ENCODE peak calls at places on chromosomes 4 and X, in eight cellular contexts. R is HepG2; Z is effector memory CD4-positive, alpha-beta T cell; Y is NAMALWA; U is fibroblast of lung; D is cardiac fibroblast; G is SW480; J is head of caudate nucleus. A is an unnamed sample.

GRCh38 chrX:101657495-101657894 is 2.2 kb downstream of the ARMCX2 start:
- DNase-seq in G (no peak), U (no peak), R (no peak), Y (no peak), Z (no peak), J (no peak), D (no peak), A (no peak)

GRCh38 chr4:179989975-179990374 is 2253.2 kb upstream of the TENM3 start:
- DNase-seq in R (no peak), J (no peak), Y (peak), D (no peak), U (no peak), G (no peak), Z (no peak), A (peak)

GRCh38 chrX:81120270-81120935 is 81.3 kb downstream of the HMGN5 start:
- DNase-seq in Y (no peak), J (no peak), U (no peak), R (no peak), Z (no peak), D (no peak), G (peak), A (peak)

GRCh38 chr4:40301592-40301991 is 33.5 kb upstream of the CHRNA9 start:
- DNase-seq in R (no peak), U (no peak), Z (peak), Y (peak), D (no peak), G (no peak), J (no peak), A (peak)

GRCh38 chr4:178823673-178824072 is 1381.4 kb upstream of the AGA start:
- DNase-seq in R (no peak), Y (no peak), U (peak), Z (no peak), G (no peak), J (no peak), D (no peak), A (no peak)

GRCh38 chr4:151144329-151145072 is 45.1 kb downstream of the RPS3A start:
- DNase-seq in D (no peak), U (no peak), Z (no peak), J (no peak), R (no peak), G (no peak), Y (no peak), A (no peak)

GRCh38 chr4:184757810-184758209 is 23.9 kb upstream of the CENPU start:
- DNase-seq in Y (no peak), G (no peak), R (no peak), U (no peak), J (no peak), Z (no peak), D (peak), A (no peak)

GRCh38 chrX:9577555-9577954 is 112.7 kb downstream of the TBL1X start:
- DNase-seq in U (no peak), Z (no peak), Y (no peak), R (no peak), J (no peak), D (no peak), G (no peak), A (no peak)

GRCh38 chrX:83336464-83336863 is 171.6 kb upstream of the POU3F4 start:
- DNase-seq in D (no peak), G (no peak), Z (no peak), U (no peak), J (no peak), Y (no peak), R (no peak), A (no peak)

GRCh38 chrX:131778269-131779218 is 234.7 kb downstream of the OR13H1 start:
- DNase-seq in D (no peak), J (no peak), Y (no peak), U (no peak), Z (peak), G (no peak), R (no peak), A (no peak)

GRCh38 chr4:100095729-100096595 is 94.3 kb downstream of the DDIT4L start:
- DNase-seq in J (peak), D (peak), Y (peak), G (peak), Z (peak), R (peak), U (peak), A (peak)

GRCh38 chrX:54640721-54641120 is 110.7 kb downstream of the GNL3L start:
- DNase-seq in J (no peak), Y (no peak), R (peak), G (no peak), D (peak), U (peak), Z (no peak), A (no peak)

GRCh38 chr4:8854866-8855265 is 16.8 kb downstream of the HMX1 start:
- DNase-seq in D (peak), G (peak), Y (no peak), J (peak), R (no peak), U (no peak), Z (no peak), A (no peak)

GRCh38 chrX:107482046-107482445 is 32.6 kb downstream of the FRMPD3 start:
- DNase-seq in Y (no peak), D (no peak), U (no peak), J (no peak), Z (no peak), R (no peak), G (no peak), A (no peak)

GRCh38 chr4:105296672-105297071 is 150.0 kb downstream of the TET2 start:
- DNase-seq in Y (no peak), U (no peak), D (no peak), R (no peak), Z (no peak), G (no peak), J (no peak), A (no peak)

GRCh38 chr4:40576651-40577480 is 52.8 kb downstream of the RBM47 start:
- DNase-seq in G (peak), D (peak), U (peak), J (peak), R (peak), Z (no peak), Y (peak), A (no peak)

GRCh38 chr4:21765810-21766407 is 182.7 kb downstream of the KCNIP4 start:
- DNase-seq in G (peak), J (peak), R (peak), Y (peak), Z (no peak), U (peak), D (peak), A (peak)

GRCh38 chr4:149914521-149915115 is 99.0 kb upstream of the IQCM start:
- DNase-seq in J (no peak), G (peak), Y (peak), U (peak), R (peak), Z (no peak), D (peak), A (peak)

GRCh38 chr4:33625762-33626161 is 2618.6 kb downstream of the ARAP2 start:
- DNase-seq in G (no peak), Z (no peak), J (no peak), R (no peak), U (peak), D (no peak), Y (no peak), A (no peak)

GRCh38 chr4:7043521-7044414 is 596 bp downstream of the TADA2B start:
- DNase-seq in Z (peak), J (peak), R (no peak), U (peak), D (peak), Y (peak), G (peak), A (no peak)

GRCh38 chr4:185096032-185096653 is 46.9 kb upstream of the SLC25A4 start:
- DNase-seq in U (peak), J (no peak), R (peak), D (peak), Y (peak), Z (no peak), G (peak), A (peak)

GRCh38 chrX:107629533-107629909 is 1.2 kb downstream of the PRPS1 start:
- DNase-seq in G (peak), Y (peak), J (peak), R (peak), U (peak), Z (no peak), D (peak), A (peak)

GRCh38 chr4:24244663-24245519 is 339.5 kb downstream of the DHX15 start:
- DNase-seq in R (no peak), J (no peak), D (peak), G (no peak), Z (no peak), Y (no peak), U (peak), A (no peak)

GRCh38 chr4:127586922-127587571 is 45.7 kb upstream of the INTU start:
- DNase-seq in R (peak), Y (peak), G (peak), D (peak), J (no peak), U (peak), Z (no peak), A (peak)

GRCh38 chrX:12685541-12685940 is 105.7 kb upstream of the PRPS2 start:
- DNase-seq in J (no peak), Z (no peak), G (no peak), R (no peak), U (peak), D (peak), Y (no peak), A (no peak)

GRCh38 chrX:150348365-150348764 is 14.8 kb upstream of the MAMLD1 start:
- DNase-seq in G (peak), Z (no peak), U (no peak), D (no peak), R (no peak), J (no peak), Y (no peak), A (no peak)

GRCh38 chr4:7721984-7722551 is 217.6 kb downstream of the AFAP1 start:
- DNase-seq in Y (no peak), Z (no peak), U (peak), G (no peak), R (no peak), D (peak), J (no peak), A (no peak)

GRCh38 chrX:48086119-48086518 is 14.7 kb upstream of the ZNF630 start:
- DNase-seq in J (no peak), U (no peak), D (peak), R (peak), Z (no peak), Y (no peak), G (peak), A (no peak)

GRCh38 chr4:38965866-38966265 is 66.3 kb downstream of the TMEM156 start:
- DNase-seq in R (no peak), J (no peak), G (no peak), Y (no peak), Z (no peak), U (no peak), D (no peak), A (no peak)

GRCh38 chrX:39504850-39505259 is 592.9 kb downstream of the BCOR start:
- DNase-seq in D (peak), U (peak), R (no peak), Z (no peak), G (no peak), Y (no peak), J (no peak), A (no peak)

GRCh38 chrX:68936608-68937007 is 107.8 kb downstream of the EFNB1 start:
- DNase-seq in U (peak), G (peak), R (no peak), D (peak), Z (no peak), J (no peak), Y (no peak), A (no peak)

GRCh38 chr4:111267786-111268185 is 644.9 kb upstream of the PITX2 start:
- DNase-seq in R (no peak), U (no peak), G (no peak), Y (no peak), D (no peak), Z (no peak), J (no peak), A (no peak)

GRCh38 chrX:31251336-31251735 is 179.5 kb upstream of the FTHL17 start:
- DNase-seq in G (no peak), D (peak), U (peak), Z (no peak), J (no peak), Y (no peak), R (no peak), A (no peak)

GRCh38 chr4:13984996-13985780 is 357.7 kb upstream of the BOD1L1 start:
- DNase-seq in D (peak), U (peak), G (no peak), J (no peak), Z (no peak), R (no peak), Y (no peak), A (no peak)